ENCODE peak calls at places on chromosomes 2 and 18, in seven cellular contexts. X is A549, I is tibial nerve, T is ovary, L is HepG2, O is transverse colon, F is stomach. G is an unnamed sample.

GRCh38 chr2:155583674-155584195 is 748.8 kb downstream of the NR4A2 start:
- DNase-seq in X (no peak), I (no peak), T (no peak), L (no peak), O (no peak), F (no peak), G (no peak)

GRCh38 chr2:191539068-191539467 is 138.9 kb upstream of the NABP1 start:
- DNase-seq in X (peak), I (no peak), T (no peak), L (no peak), O (no peak), F (no peak), G (no peak)

GRCh38 chr2:176812376-176812775 is 400.2 kb upstream of the HNRNPA3 start:
- DNase-seq in X (no peak), I (no peak), T (no peak), L (no peak), O (no peak), F (no peak), G (no peak)

GRCh38 chr2:180983468-180984388 is 3.3 kb downstream of the UBE2E3 start:
- DNase-seq in X (peak), I (no peak), T (no peak), L (peak), O (peak), F (no peak), G (no peak)

GRCh38 chr2:209499071-209499470 is 75.2 kb downstream of the MAP2 start:
- DNase-seq in X (peak), I (no peak), T (no peak), L (no peak), O (no peak), F (no peak), G (no peak)

GRCh38 chr2:145484443-145485086 is 964.6 kb upstream of the ZEB2 start:
- DNase-seq in X (peak), I (no peak), T (no peak), L (no peak), O (no peak), F (no peak), G (no peak)

GRCh38 chr18:70363861-70364260 is 75.0 kb downstream of the SOCS6 start:
- DNase-seq in X (peak), I (no peak), T (no peak), L (peak), O (no peak), F (no peak), G (no peak)

GRCh38 chr2:84631047-84631446 is 114.7 kb downstream of the DNAH6 start:
- DNase-seq in X (peak), I (no peak), T (no peak), L (peak), O (no peak), F (no peak), G (no peak)

GRCh38 chr18:35334821-35335220 is 9.4 kb downstream of the ZNF24 start:
- DNase-seq in X (no peak), I (no peak), T (no peak), L (no peak), O (no peak), F (no peak), G (no peak)

GRCh38 chr2:7620255-7620654 is 703.0 kb downstream of the RNF144A start:
- DNase-seq in X (no peak), I (no peak), T (no peak), L (no peak), O (no peak), F (no peak), G (no peak)

GRCh38 chr18:45562567-45563479 is 52.5 kb upstream of the SLC14A2 start:
- DNase-seq in X (no peak), I (peak), T (no peak), L (no peak), O (peak), F (no peak), G (no peak)

GRCh38 chr2:44952143-44952805 is 10.8 kb downstream of the SIX3 start:
- DNase-seq in X (peak), I (no peak), T (no peak), L (peak), O (peak), F (peak), G (peak)

GRCh38 chr2:84886791-84887190 is 5.9 kb upstream of the TRABD2A start:
- DNase-seq in X (no peak), I (no peak), T (no peak), L (no peak), O (no peak), F (no peak), G (no peak)

GRCh38 chr2:236731767-236732580 is 162.3 kb downstream of the ACKR3 start:
- DNase-seq in X (peak), I (peak), T (peak), L (no peak), O (peak), F (no peak), G (no peak)

GRCh38 chr2:2826621-2827020 is 495.5 kb upstream of the MYT1L start:
- DNase-seq in X (no peak), I (no peak), T (no peak), L (no peak), O (no peak), F (peak), G (peak)

GRCh38 chr18:49460958-49461601 is 635 bp upstream of the DYM start:
- DNase-seq in X (no peak), I (no peak), T (no peak), L (no peak), O (no peak), F (no peak), G (peak)

GRCh38 chr2:146523218-146523617 is 1321.6 kb upstream of the ACVR2A start:
- DNase-seq in X (no peak), I (no peak), T (no peak), L (no peak), O (no peak), F (no peak), G (no peak)

GRCh38 chr2:29463181-29463900 is 348.1 kb downstream of the CLIP4 start:
- DNase-seq in X (no peak), I (no peak), T (no peak), L (no peak), O (no peak), F (no peak), G (no peak)

GRCh38 chr2:50529600-50530218 is 502.2 kb downstream of the NRXN1 start:
- DNase-seq in X (peak), I (no peak), T (no peak), L (peak), O (no peak), F (no peak), G (no peak)

GRCh38 chr18:61470111-61470673 is 137.0 kb downstream of the CDH20 start:
- DNase-seq in X (no peak), I (no peak), T (no peak), L (no peak), O (no peak), F (no peak), G (no peak)

GRCh38 chr2:43075054-43075593 is 151.3 kb downstream of the ZFP36L2 start:
- DNase-seq in X (peak), I (peak), T (peak), L (peak), O (peak), F (peak), G (no peak)

GRCh38 chr2:62404948-62405347 is 101.0 kb downstream of the TMEM17 start:
- DNase-seq in X (no peak), I (no peak), T (no peak), L (no peak), O (no peak), F (no peak), G (no peak)

GRCh38 chr2:215612770-215613169 is 176.9 kb upstream of the FN1 start:
- DNase-seq in X (peak), I (no peak), T (no peak), L (no peak), O (no peak), F (no peak), G (no peak)

GRCh38 chr18:79988925-79989361 is 580 bp upstream of the TXNL4A start:
- DNase-seq in X (peak), I (no peak), T (no peak), L (no peak), O (peak), F (peak), G (no peak)

GRCh38 chr2:113965644-113966043 is 75.8 kb downstream of the ACTR3 start:
- DNase-seq in X (peak), I (no peak), T (no peak), L (peak), O (no peak), F (no peak), G (no peak)

GRCh38 chr2:65049010-65049639 is 7.1 kb upstream of the CEP68 start:
- DNase-seq in X (no peak), I (no peak), T (no peak), L (no peak), O (no peak), F (no peak), G (no peak)

GRCh38 chr2:74691955-74692354 is 37.9 kb downstream of the SEMA4F start:
- DNase-seq in X (no peak), I (no peak), T (no peak), L (no peak), O (no peak), F (no peak), G (peak)

GRCh38 chr18:39494211-39494896 is 1928.8 kb upstream of the CELF4 start:
- DNase-seq in X (no peak), I (no peak), T (no peak), L (peak), O (no peak), F (no peak), G (no peak)

GRCh38 chr18:75106746-75107145 is 102.2 kb downstream of the PTGR3 start:
- DNase-seq in X (no peak), I (no peak), T (no peak), L (no peak), O (no peak), F (no peak), G (no peak)

GRCh38 chr2:19507137-19507536 is 148.7 kb upstream of the OSR1 start:
- DNase-seq in X (no peak), I (no peak), T (no peak), L (no peak), O (peak), F (no peak), G (no peak)

GRCh38 chr2:363823-364470 is 76.1 kb upstream of the ALKAL2 start:
- DNase-seq in X (no peak), I (no peak), T (no peak), L (no peak), O (no peak), F (no peak), G (no peak)

GRCh38 chr2:240340361-240340761 is 95.1 kb upstream of the GPC1 start:
- DNase-seq in X (no peak), I (no peak), T (no peak), L (no peak), O (no peak), F (no peak), G (no peak)

GRCh38 chr2:164150601-164151000 is 414.8 kb upstream of the FIGN start:
- DNase-seq in X (no peak), I (no peak), T (no peak), L (no peak), O (no peak), F (no peak), G (no peak)

GRCh38 chr2:239247401-239248245 is 153.2 kb downstream of the HDAC4 start:
- DNase-seq in X (no peak), I (no peak), T (no peak), L (peak), O (peak), F (no peak), G (no peak)
- TF ChIP-seq EP300 in X (no peak), I (no peak), T (no peak), L (no peak), O (no peak), F (no peak), G (no peak)

GRCh38 chr2:159199751-159200465 is 86.6 kb downstream of the WDSUB1 start:
- DNase-seq in X (no peak), I (no peak), T (no peak), L (no peak), O (no peak), F (no peak), G (no peak)
- TF ChIP-seq POLR2A in X (no peak), I (no peak), T (no peak), L (no peak), O (no peak), F (no peak), G (no peak)

DNA sequence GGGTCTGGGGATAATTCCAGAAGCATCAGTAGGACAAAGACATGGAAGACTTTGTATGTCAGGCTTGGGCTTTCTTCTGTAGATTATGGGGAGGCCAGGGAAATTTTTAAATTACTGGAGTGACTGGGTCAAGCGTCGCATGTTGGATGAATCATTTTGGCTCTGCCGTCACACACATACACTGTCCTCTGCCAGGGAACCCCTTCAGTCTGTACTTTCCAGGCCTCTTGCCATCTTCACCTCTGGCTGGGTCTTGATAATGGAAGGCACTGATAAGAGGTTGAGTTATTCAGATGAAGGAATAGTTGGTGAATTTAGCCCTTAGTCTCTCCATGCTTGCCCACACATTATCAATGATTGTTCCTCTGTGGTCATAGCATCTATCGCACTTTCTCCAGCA is 895.1 kb upstream of the CELF4 start:
- DNase-seq in X (no peak), I (no peak), T (no peak), L (no peak), O (no peak), F (no peak), G (no peak)
- TF ChIP-seq EP300 in X (no peak), I (no peak), T (no peak), L (no peak), O (no peak), F (no peak), G (no peak)

DNA sequence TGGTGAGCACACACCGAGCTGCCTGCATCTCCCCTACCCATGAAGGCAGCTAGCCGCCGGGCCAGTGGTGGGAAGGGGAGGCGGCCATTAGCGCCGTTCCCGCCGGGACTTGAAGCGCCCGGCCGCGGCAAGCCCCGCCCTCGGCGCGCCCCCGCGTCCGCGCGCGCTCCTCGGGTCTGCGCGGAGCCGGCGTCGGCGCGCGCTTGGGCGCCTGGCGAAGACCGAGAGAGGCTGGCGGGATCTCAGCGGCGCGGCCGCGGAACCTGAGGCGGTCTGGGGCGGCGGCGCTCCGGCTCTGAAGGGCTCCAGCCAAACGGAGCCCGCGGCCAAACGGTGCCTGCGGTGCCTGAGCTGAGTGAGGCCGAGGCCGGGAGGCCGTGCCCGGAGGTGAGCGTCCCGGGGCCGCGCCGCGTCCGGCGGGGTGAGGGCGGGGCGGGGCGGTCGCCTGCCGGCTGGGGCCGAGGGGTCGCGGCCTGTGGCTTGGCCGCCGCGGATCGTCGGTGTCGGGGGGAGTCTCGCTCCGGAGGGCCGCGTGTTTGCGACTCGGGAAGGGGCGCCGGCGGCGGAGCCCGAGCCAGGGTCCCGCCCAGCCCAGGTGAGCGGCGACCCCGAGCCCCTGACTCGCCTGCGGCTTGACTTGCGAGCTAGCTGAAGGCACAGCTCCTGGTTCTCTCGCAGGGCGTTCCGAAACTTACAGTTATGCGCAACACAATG is at the start of gene UBXN2A:
- DNase-seq in X (peak), I (peak), T (peak), L (peak), O (peak), F (peak), G (peak)
- TF ChIP-seq POLR2A in X (peak), I (peak), T (peak), L (peak), O (peak), F (no peak), G (no peak)

G was measured in upper lobe of left lung.